ENCODE peak calls at places on chromosome 1, in nine cellular contexts. L, R, P, S, X, Z, W, I and T are unnamed samples.
A peak's percentile ranks its signal among the peaks of the same experiment; 100 is the strongest.

GRCh38 chr1:27993241-27993640 is 33.5 kb downstream of the XKR8 start:
- DNase-seq in L (no peak), R (no peak), P (no peak), S (peak; percentile 63), X (no peak), Z (no peak), W (no peak), I (no peak), T (no peak)

GRCh38 chr1:6753320-6754140 is 31.7 kb upstream of the CAMTA1 start:
- DNase-seq in L (no peak), R (no peak), P (no peak), S (no peak), X (no peak), Z (no peak), W (no peak), I (no peak), T (no peak)

GRCh38 chr1:109290998-109291397 is 8.1 kb upstream of the PSRC1 start:
- DNase-seq in L (no peak), R (no peak), P (no peak), S (no peak), X (no peak), Z (no peak), W (no peak), I (peak; percentile 72), T (no peak)

GRCh38 chr1:230261918-230262650 is 164.0 kb downstream of the PGBD5 start:
- DNase-seq in L (no peak), R (peak; percentile 21), P (no peak), S (no peak), X (peak; percentile 48), Z (no peak), W (no peak), I (no peak), T (no peak)

GRCh38 chr1:101474039-101474665 is 237.3 kb downstream of the S1PR1 start:
- DNase-seq in L (no peak), R (no peak), P (peak; percentile 4), S (no peak), X (no peak), Z (no peak), W (no peak), I (no peak), T (no peak)

GRCh38 chr1:242824435-242824834 is 299.9 kb upstream of the PLD5 start:
- DNase-seq in L (no peak), R (no peak), P (peak; percentile 50), S (peak; percentile 93), X (no peak), Z (no peak), W (no peak), I (no peak), T (no peak)

GRCh38 chr1:65321879-65322278 is 12.5 kb downstream of the DNAJC6 start:
- DNase-seq in L (no peak), R (no peak), P (no peak), S (no peak), X (no peak), Z (no peak), W (no peak), I (no peak), T (no peak)

GRCh38 chr1:12170263-12170671 is 3.5 kb downstream of the TNFRSF1B start:
- DNase-seq in L (no peak), R (no peak), P (no peak), S (no peak), X (no peak), Z (no peak), W (peak; percentile 79), I (no peak), T (no peak)

GRCh38 chr1:236677641-236678235 is 8.6 kb upstream of the ACTN2 start:
- DNase-seq in L (no peak), R (no peak), P (no peak), S (no peak), X (no peak), Z (no peak), W (no peak), I (no peak), T (no peak)

DNA sequence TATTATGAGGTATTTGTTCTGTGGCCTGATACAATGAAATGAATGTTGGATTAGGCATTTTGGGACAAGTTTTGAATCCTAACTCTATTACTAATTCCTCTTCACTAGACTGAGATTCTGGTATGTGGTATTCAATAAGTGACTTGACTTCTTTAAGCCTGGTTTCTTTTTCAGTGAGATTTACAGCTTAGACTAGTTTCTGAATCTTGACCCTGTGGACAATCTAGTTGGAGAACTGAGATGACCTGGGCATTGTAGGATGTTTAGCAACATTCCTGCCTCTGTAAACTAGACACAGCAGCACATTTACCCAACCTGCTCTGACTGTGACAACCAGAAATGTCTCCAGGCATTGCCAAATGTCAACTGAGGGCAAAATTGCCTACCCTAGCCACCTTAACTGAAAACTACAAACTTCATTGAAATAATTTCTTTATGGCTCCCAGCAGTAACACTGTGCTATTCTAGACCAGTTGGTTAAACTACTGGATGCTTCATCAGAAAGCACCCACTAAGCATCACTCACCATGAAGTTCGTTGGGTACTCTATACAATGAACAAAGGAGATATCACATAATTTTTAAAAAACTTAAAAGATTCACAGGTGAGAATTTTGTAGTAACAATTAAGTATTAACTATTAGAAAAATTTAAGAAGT is 16.8 kb downstream of the PTPRC start:
- DNase-seq in L (no peak), R (no peak), P (no peak), S (no peak), X (no peak), Z (no peak), W (no peak), I (no peak), T (no peak)
- H3K27ac ChIP-seq in L (no peak overlapping the region), R (no peak overlapping the region), P (no peak overlapping the region), S (no peak overlapping the region), X (no peak overlapping the region), Z (no peak overlapping the region), W (peak overlapping the region; percentile 63), I (no peak overlapping the region), T (no peak overlapping the region)

GRCh38 chr1:114696810-114697209 is 1.5 kb upstream of the AMPD1 start:
- DNase-seq in L (no peak), R (no peak), P (no peak), S (no peak), X (no peak), Z (no peak), W (no peak), I (no peak), T (no peak)

GRCh38 chr1:114703242-114703641 is 7.9 kb upstream of the AMPD1 start:
- DNase-seq in L (no peak), R (no peak), P (no peak), S (no peak), X (no peak), Z (no peak), W (no peak), I (no peak), T (no peak)

GRCh38 chr1:114702699-114703098 is 7.4 kb upstream of the AMPD1 start:
- DNase-seq in L (no peak), R (no peak), P (no peak), S (no peak), X (no peak), Z (no peak), W (no peak), I (no peak), T (no peak)

GRCh38 chr1:114700026-114700600 is 4.8 kb upstream of the AMPD1 start:
- DNase-seq in L (no peak), R (no peak), P (no peak), S (no peak), X (no peak), Z (no peak), W (no peak), I (no peak), T (no peak)

DNA sequence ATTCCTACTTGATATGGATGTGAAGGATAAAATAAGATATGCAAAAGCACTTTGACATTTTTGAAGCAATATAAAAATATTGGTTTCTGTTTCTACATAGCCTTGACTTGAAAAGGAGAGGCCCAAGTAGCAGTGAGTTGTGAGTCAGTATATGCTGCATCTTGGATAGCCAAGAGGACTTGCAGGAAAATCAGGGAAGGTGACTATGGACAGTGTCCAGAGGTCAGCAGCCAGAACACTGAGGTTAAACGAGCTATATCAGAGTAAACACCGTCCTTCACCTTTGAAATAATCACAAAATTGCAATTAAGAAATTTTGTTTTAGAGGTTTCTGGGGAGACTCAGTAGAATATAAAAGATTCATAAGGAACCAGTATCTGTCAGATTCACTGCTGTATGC is 6.6 kb upstream of the AMPD1 start:
- DNase-seq in L (no peak), R (no peak), P (no peak), S (no peak), X (no peak), Z (no peak), W (no peak), I (no peak), T (no peak)
- H3K27ac ChIP-seq in L (no peak overlapping the region), R (no peak overlapping the region), P (no peak overlapping the region), S (no peak overlapping the region), X (no peak overlapping the region), Z (no peak overlapping the region), W (no peak overlapping the region), I (no peak overlapping the region), T (no peak overlapping the region)

DNA sequence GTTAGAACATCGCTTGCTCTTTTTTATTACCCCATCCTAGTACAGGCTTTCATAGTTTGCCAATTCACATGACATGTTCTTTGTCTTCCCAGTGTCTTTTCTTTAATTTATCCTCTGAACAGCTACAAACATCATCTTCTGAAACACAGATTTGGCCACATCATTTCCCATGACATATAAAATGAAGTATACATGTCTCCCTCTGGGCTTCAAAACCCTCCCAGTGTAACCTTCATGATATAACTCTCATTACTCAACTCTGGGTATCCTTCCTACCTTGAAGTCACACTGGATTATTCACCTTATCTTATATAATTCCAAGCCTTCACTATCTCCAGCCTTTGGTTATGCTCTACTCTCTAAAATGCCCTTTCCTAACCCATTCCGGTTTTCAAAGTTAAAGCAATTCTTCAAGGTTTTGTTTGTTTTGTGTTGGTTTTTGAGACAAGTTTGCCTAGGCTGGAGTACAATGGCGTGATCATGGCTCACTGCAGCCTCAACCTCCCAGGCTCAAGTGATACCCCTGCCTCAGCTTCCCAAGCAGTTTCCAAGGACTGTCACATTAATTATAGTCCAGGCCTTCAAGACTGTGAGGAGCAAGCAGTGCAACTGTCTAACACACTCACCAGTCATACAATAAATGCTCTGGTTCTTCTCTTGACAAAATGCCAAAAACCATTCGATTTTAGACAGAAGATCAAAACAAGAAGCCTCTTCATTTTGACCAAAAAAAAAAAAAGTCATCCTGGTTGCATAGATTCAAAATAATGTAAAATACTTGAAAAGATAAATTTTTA is 5.8 kb downstream of the RGS1 start:
- DNase-seq in L (no peak), R (no peak), P (no peak), S (no peak), X (no peak), Z (no peak), W (no peak), I (no peak), T (no peak)
- H3K27ac ChIP-seq in L (no peak overlapping the region), R (no peak overlapping the region), P (no peak overlapping the region), S (no peak overlapping the region), X (no peak overlapping the region), Z (no peak overlapping the region), W (no peak overlapping the region), I (no peak overlapping the region), T (no peak overlapping the region)

GRCh38 chr1:40094481-40095110 is 2.5 kb downstream of the PPT1 start:
- DNase-seq in L (no peak), R (no peak), P (no peak), S (no peak), X (no peak), Z (no peak), W (no peak), I (no peak), T (no peak)
- H3K27ac ChIP-seq in L (no peak overlapping the region), R (no peak overlapping the region), P (no peak overlapping the region), S (no peak overlapping the region), X (no peak overlapping the region), Z (no peak overlapping the region), W (no peak overlapping the region), I (no peak overlapping the region), T (peak overlapping the region; percentile 24)

GRCh38 chr1:91755176-91755575 is 130.8 kb downstream of the TGFBR3 start:
- DNase-seq in L (no peak), R (no peak), P (no peak), S (no peak), X (no peak), Z (no peak), W (peak; percentile 54), I (no peak), T (no peak)
- H3K27ac ChIP-seq in L (peak overlapping the region; percentile 68), R (no peak overlapping the region), P (no peak overlapping the region), S (no peak overlapping the region), X (no peak overlapping the region), Z (peak overlapping the region; percentile 47), W (peak overlapping the region; percentile 30), I (no peak overlapping the region), T (no peak overlapping the region)